ENCODE peak calls at places on chromosomes 3 and 15, in five cellular contexts. F, E, P, G and K are unnamed samples.

GRCh38 chr15:39400821-39401550 is 179.9 kb upstream of the THBS1 start:
- DNase-seq in F (no peak), E (peak), P (no peak), G (no peak), K (peak)

GRCh38 chr15:98667521-98668179 is 19.3 kb downstream of the IGF1R start:
- DNase-seq in F (no peak), E (no peak), P (no peak), G (no peak), K (peak)

GRCh38 chr3:120908030-120908802 is at the start of gene STXBP5L:
- DNase-seq in F (peak), E (peak), P (peak), G (peak), K (peak)

GRCh38 chr3:194080473-194080872 is 55.5 kb upstream of the HES1 start:
- DNase-seq in F (no peak), E (no peak), P (no peak), G (peak), K (no peak)

GRCh38 chr3:146550743-146551510 is 6.5 kb upstream of the PLSCR1 start:
- DNase-seq in F (no peak), E (peak), P (peak), G (no peak), K (peak)

GRCh38 chr15:52546031-52546751 is 17.5 kb upstream of the MYO5A start:
- DNase-seq in F (no peak), E (no peak), P (no peak), G (no peak), K (no peak)

GRCh38 chr3:38374221-38374620 is 27.6 kb downstream of the XYLB start:
- DNase-seq in F (no peak), E (no peak), P (no peak), G (no peak), K (no peak)

GRCh38 chr3:15279671-15280402 is 52.5 kb downstream of the SH3BP5 start:
- DNase-seq in F (no peak), E (no peak), P (no peak), G (no peak), K (no peak)

GRCh38 chr3:170204023-170204472 is 18.2 kb upstream of the PRKCI start:
- DNase-seq in F (no peak), E (no peak), P (no peak), G (no peak), K (no peak)

GRCh38 chr15:55164284-55164683 is 32.5 kb downstream of the RSL24D1 start:
- DNase-seq in F (no peak), E (no peak), P (no peak), G (peak), K (no peak)

GRCh38 chr3:136277634-136278033 is 27.5 kb downstream of the PCCB start:
- DNase-seq in F (no peak), E (no peak), P (no peak), G (peak), K (no peak)

GRCh38 chr3:9627901-9628633 is 21.2 kb upstream of the MTMR14 start:
- DNase-seq in F (no peak), E (no peak), P (no peak), G (no peak), K (no peak)

GRCh38 chr15:85770722-85771041 is 24.0 kb downstream of the KLHL25 start:
- DNase-seq in F (no peak), E (no peak), P (no peak), G (no peak), K (no peak)

GRCh38 chr15:98906712-98907083 is 100.9 kb downstream of the PGPEP1L start:
- DNase-seq in F (no peak), E (peak), P (no peak), G (peak), K (peak)

GRCh38 chr3:142852009-142852408 is 36.9 kb downstream of the PCOLCE2 start:
- DNase-seq in F (no peak), E (peak), P (no peak), G (no peak), K (no peak)

GRCh38 chr3:4821975-4822374 is 157.3 kb upstream of the BHLHE40 start:
- DNase-seq in F (no peak), E (no peak), P (no peak), G (peak), K (no peak)

GRCh38 chr15:25611603-25612002 is 172.8 kb upstream of the UBE3A start:
- DNase-seq in F (no peak), E (no peak), P (no peak), G (no peak), K (no peak)

GRCh38 chr3:138230525-138230924 is 43.4 kb downstream of the ARMC8 start:
- DNase-seq in F (no peak), E (peak), P (no peak), G (no peak), K (peak)

GRCh38 chr3:3664916-3665315 is 134.3 kb upstream of the LRRN1 start:
- DNase-seq in F (no peak), E (no peak), P (no peak), G (no peak), K (no peak)

GRCh38 chr15:86139828-86140227 is 60.2 kb downstream of the AGBL1 start:
- DNase-seq in F (no peak), E (no peak), P (no peak), G (no peak), K (no peak)

GRCh38 chr3:10766049-10766705 is 49.9 kb upstream of the SLC6A11 start:
- DNase-seq in F (no peak), E (no peak), P (no peak), G (no peak), K (no peak)

GRCh38 chr3:36876181-36876936 is 68.5 kb downstream of the TRANK1 start:
- DNase-seq in F (peak), E (no peak), P (peak), G (no peak), K (no peak)

GRCh38 chr15:76973362-76973743 is 21.6 kb upstream of the PSTPIP1 start:
- DNase-seq in F (no peak), E (peak), P (no peak), G (peak), K (peak)

GRCh38 chr15:100113351-100114075 is 228.3 kb downstream of the ADAMTS17 start:
- DNase-seq in F (no peak), E (no peak), P (no peak), G (no peak), K (no peak)

GRCh38 chr3:51024765-51025681 is 350.3 kb downstream of the DOCK3 start:
- DNase-seq in F (peak), E (no peak), P (no peak), G (peak), K (no peak)

GRCh38 chr15:29685156-29686078 is 136.9 kb downstream of the TJP1 start:
- DNase-seq in F (no peak), E (peak), P (no peak), G (no peak), K (peak)

GRCh38 chr3:49104427-49105291 is at the start of gene QARS1:
- DNase-seq in F (peak), E (peak), P (peak), G (peak), K (peak)

GRCh38 chr3:14508966-14509795 is 31.0 kb downstream of the GRIP2 start:
- DNase-seq in F (peak), E (peak), P (peak), G (peak), K (peak)

GRCh38 chr3:14208977-14209394 is 30.4 kb downstream of the LSM3 start:
- DNase-seq in F (no peak), E (no peak), P (no peak), G (no peak), K (peak)

GRCh38 chr3:33637482-33637881 is 80.6 kb downstream of the CLASP2 start:
- DNase-seq in F (no peak), E (no peak), P (no peak), G (no peak), K (no peak)

GRCh38 chr3:102105113-102105642 is 255.9 kb downstream of the NFKBIZ start:
- DNase-seq in F (no peak), E (no peak), P (no peak), G (no peak), K (no peak)

GRCh38 chr15:67520276-67520975 is 505 bp upstream of the C15orf61 start:
- DNase-seq in F (no peak), E (no peak), P (no peak), G (no peak), K (peak)